ENCODE peak calls at places on chromosomes 3 and 15, in eight cellular contexts. D, J, F, Y, E, C, I and B are unnamed samples.

GRCh38 chr15:44038801-44039200 is 156.3 kb downstream of the FRMD5 start:
- DNase-seq in D (no peak), J (no peak), F (no peak), Y (no peak), E (no peak), C (no peak), I (no peak), B (no peak)

GRCh38 chr3:11091088-11091590 is 63.2 kb upstream of the HRH1 start:
- DNase-seq in D (no peak), J (no peak), F (no peak), Y (no peak), E (no peak), C (no peak), I (no peak), B (peak)

GRCh38 chr3:180855364-180855763 is 57.1 kb upstream of the FXR1 start:
- DNase-seq in D (no peak), J (no peak), F (no peak), Y (no peak), E (no peak), C (no peak), I (no peak), B (no peak)

GRCh38 chr3:129621626-129622417 is 15.3 kb upstream of the PLXND1 start:
- DNase-seq in D (no peak), J (no peak), F (no peak), Y (peak), E (no peak), C (no peak), I (no peak), B (peak)

GRCh38 chr3:46370784-46371183 is at the start of gene CCR5:
- DNase-seq in D (no peak), J (no peak), F (no peak), Y (no peak), E (no peak), C (peak), I (no peak), B (no peak)

GRCh38 chr15:31526916-31527690 is 200.5 kb downstream of the KLF13 start:
- DNase-seq in D (no peak), J (no peak), F (no peak), Y (no peak), E (no peak), C (no peak), I (no peak), B (no peak)

GRCh38 chr3:148903022-148903442 is 37.9 kb downstream of the CPA3 start:
- DNase-seq in D (no peak), J (peak), F (no peak), Y (no peak), E (no peak), C (no peak), I (no peak), B (no peak)

GRCh38 chr3:185708392-185708791 is 116.5 kb downstream of the IGF2BP2 start:
- DNase-seq in D (no peak), J (no peak), F (no peak), Y (no peak), E (no peak), C (no peak), I (no peak), B (no peak)

GRCh38 chr3:149464706-149465328 is 9.7 kb upstream of the TM4SF4 start:
- DNase-seq in D (no peak), J (no peak), F (no peak), Y (no peak), E (no peak), C (no peak), I (no peak), B (no peak)

GRCh38 chr15:90203922-90204321 is 2.8 kb downstream of the SEMA4B start:
- DNase-seq in D (no peak), J (no peak), F (no peak), Y (no peak), E (no peak), C (no peak), I (no peak), B (peak)

GRCh38 chr15:77180270-77180669 is 109.4 kb upstream of the TSPAN3 start:
- DNase-seq in D (no peak), J (no peak), F (no peak), Y (no peak), E (no peak), C (no peak), I (no peak), B (no peak)

GRCh38 chr15:57425842-57426241 is 49.5 kb downstream of the CGNL1 start:
- DNase-seq in D (no peak), J (no peak), F (no peak), Y (no peak), E (no peak), C (no peak), I (no peak), B (no peak)

GRCh38 chr15:45858491-45858890 is 223.7 kb downstream of the SQOR start:
- DNase-seq in D (no peak), J (no peak), F (no peak), Y (no peak), E (no peak), C (no peak), I (no peak), B (no peak)

GRCh38 chr15:45857295-45857694 is 222.5 kb downstream of the SQOR start:
- DNase-seq in D (no peak), J (no peak), F (no peak), Y (no peak), E (no peak), C (no peak), I (no peak), B (no peak)

GRCh38 chr15:45855907-45856579 is 221.2 kb downstream of the SQOR start:
- DNase-seq in D (no peak), J (peak), F (no peak), Y (no peak), E (no peak), C (no peak), I (no peak), B (no peak)

GRCh38 chr15:45854455-45855202 is 219.8 kb downstream of the SQOR start:
- DNase-seq in D (no peak), J (no peak), F (no peak), Y (no peak), E (no peak), C (no peak), I (no peak), B (no peak)

GRCh38 chr15:45855210-45855906 is 220.5 kb downstream of the SQOR start:
- DNase-seq in D (no peak), J (no peak), F (no peak), Y (no peak), E (no peak), C (no peak), I (no peak), B (no peak)
- H3K27ac ChIP-seq in D (no peak), J (no peak), F (no peak), Y (no peak), E (no peak), C (no peak), I (no peak), B (no peak)

GRCh38 chr3:128484404-128485282 is 8.4 kb downstream of the GATA2 start:
- DNase-seq in D (no peak), J (no peak), F (no peak), Y (no peak), E (no peak), C (no peak), I (no peak), B (no peak)
- H3K27ac ChIP-seq in D (no peak), J (no peak), F (no peak), Y (peak), E (no peak), C (no peak), I (no peak), B (peak)

GRCh38 chr15:39935241-39935640 is 1.3 kb downstream of the EIF2AK4 start:
- DNase-seq in D (no peak), J (no peak), F (no peak), Y (no peak), E (no peak), C (no peak), I (no peak), B (no peak)

GRCh38 chr15:39936187-39936586 is 2.3 kb downstream of the EIF2AK4 start:
- DNase-seq in D (no peak), J (peak), F (no peak), Y (no peak), E (no peak), C (no peak), I (no peak), B (no peak)

GRCh38 chr15:39931615-39932014 is 2.3 kb upstream of the EIF2AK4 start:
- DNase-seq in D (no peak), J (no peak), F (no peak), Y (no peak), E (no peak), C (no peak), I (no peak), B (no peak)

GRCh38 chr15:39936681-39937080 is 2.8 kb downstream of the EIF2AK4 start:
- DNase-seq in D (no peak), J (no peak), F (no peak), Y (no peak), E (no peak), C (no peak), I (no peak), B (no peak)

DNA sequence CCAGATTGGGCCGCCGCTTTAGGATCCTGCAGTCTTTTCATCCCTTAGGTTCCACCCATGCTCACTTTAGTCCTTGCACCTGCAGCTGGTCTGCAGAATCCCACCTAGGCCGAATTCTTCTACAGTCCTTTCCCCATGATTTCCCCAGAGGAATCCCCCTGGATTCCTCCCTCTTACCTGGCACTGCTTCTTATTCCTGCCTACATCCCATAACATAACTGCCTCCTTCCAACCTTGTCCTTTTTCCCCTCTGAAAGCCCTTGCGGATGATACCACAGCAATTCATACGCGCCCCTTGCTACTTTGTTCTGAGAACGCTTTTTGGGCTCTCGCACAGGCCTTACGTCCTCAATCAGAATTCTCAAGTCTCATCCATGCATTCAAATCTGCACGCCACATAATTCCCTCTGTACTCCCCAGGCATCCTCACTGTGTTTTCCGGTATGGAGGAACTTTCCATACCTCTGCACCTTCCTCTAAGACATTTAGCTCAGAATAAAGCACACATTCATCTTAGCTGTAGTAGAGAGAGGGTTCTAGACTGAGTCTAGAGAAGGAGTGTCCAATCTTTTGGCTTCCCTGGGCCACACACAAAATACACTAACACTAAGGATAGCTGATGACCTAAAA is 615 bp downstream of the EIF2AK4 start:
- DNase-seq in D (no peak), J (peak), F (no peak), Y (no peak), E (no peak), C (no peak), I (no peak), B (no peak)
- H3K27ac ChIP-seq in D (peak), J (peak), F (peak), Y (peak), E (peak), C (peak), I (peak), B (peak)

GRCh38 chr15:101446527-101447167 is 42.9 kb downstream of the PCSK6 start:
- DNase-seq in D (no peak), J (no peak), F (no peak), Y (no peak), E (no peak), C (no peak), I (no peak), B (peak)
- H3K27ac ChIP-seq in D (no peak), J (no peak), F (no peak), Y (peak), E (no peak), C (no peak), I (no peak), B (peak)

GRCh38 chr3:42130007-42130328 is 38.8 kb downstream of the TRAK1 start:
- DNase-seq in D (no peak), J (no peak), F (no peak), Y (no peak), E (no peak), C (no peak), I (no peak), B (no peak)
- H3K27ac ChIP-seq in D (no peak), J (no peak), F (peak), Y (no peak), E (no peak), C (no peak), I (no peak), B (no peak)

DNA sequence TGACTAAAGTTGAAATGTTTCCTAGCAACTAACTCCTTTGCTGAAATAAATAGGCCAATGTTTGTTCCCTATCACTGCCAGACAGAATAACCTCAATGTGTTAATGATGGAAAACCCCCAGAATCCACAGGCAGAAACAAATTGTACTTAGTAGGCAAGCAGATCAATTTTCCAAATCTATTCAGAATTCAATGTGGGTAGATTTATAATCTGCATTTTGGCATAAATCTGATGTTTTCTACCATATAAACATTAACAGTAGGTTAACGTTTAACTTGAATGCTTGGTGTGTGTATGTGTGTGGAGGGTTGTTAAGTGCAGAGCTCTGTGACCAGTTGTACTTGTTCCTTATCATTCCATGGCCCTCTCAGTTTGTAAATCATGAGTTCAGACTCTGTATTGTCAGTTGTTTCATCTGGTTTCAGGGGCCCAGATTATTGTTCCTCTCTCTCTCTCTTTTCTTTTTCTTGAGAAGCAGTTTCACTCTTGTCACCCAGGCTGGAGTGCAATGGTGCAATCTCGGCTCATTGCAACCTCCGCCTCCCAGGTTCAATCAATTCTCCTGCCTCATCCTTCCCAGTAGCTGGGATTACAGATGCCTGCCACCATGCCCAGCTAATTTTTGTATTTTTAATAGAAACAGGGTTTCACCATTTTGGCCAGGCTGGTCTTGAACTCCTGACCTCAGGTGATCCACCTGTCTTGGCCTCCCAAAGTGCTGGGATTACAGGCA is 32.8 kb downstream of the PLSCR1 start:
- DNase-seq in D (no peak), J (no peak), F (no peak), Y (no peak), E (no peak), C (no peak), I (no peak), B (no peak)
- H3K27ac ChIP-seq in D (no peak), J (no peak), F (no peak), Y (no peak), E (no peak), C (no peak), I (no peak), B (no peak)

DNA sequence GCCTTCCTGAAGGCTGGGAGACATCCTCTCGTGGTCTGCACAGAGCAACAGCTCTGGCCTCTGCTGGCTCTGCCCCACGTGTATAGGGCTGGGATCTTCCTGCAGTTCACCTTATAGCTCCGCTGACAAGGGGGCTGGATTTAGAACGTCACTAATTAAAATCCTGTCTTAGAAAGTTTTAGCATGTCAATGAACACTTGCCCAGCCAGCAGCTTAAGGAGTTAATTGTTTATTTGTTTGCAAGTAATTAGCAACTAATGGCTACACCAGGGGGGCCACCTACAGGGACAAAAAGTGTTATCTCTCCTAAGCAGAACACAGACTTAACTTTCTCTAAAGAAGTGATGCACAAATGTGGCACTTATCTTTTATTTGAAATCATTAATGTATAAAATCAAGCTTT is at the start of gene HESX1:
- DNase-seq in D (no peak), J (no peak), F (no peak), Y (no peak), E (no peak), C (no peak), I (no peak), B (no peak)
- H3K27ac ChIP-seq in D (no peak), J (no peak), F (no peak), Y (no peak), E (no peak), C (no peak), I (no peak), B (no peak)